ENCODE peak calls at places on chromosomes 16 and 17, in nine cellular contexts. D, V, Q, W, F, H, Y, B and U are unnamed samples.

GRCh38 chr16:53257001-53257400 is 177.3 kb upstream of the RBL2 start:
- DNase-seq in D (no peak), V (no peak), Q (peak; percentile 74), W (no peak), F (no peak), H (no peak), Y (peak; percentile 58), B (peak; percentile 10), U (peak; percentile 76)

GRCh38 chr17:76000016-76000754 is 470 bp upstream of the CDK3 start:
- DNase-seq in D (no peak), V (no peak), Q (peak; percentile 46), W (no peak), F (no peak), H (no peak), Y (peak; percentile 26), B (no peak), U (peak; percentile 40)

GRCh38 chr16:30354423-30355143 is 525 bp downstream of the CD2BP2 start:
- DNase-seq in D (no peak), V (peak; percentile 6), Q (no peak), W (no peak), F (no peak), H (no peak), Y (no peak), B (no peak), U (no peak)

GRCh38 chr16:726438-727290 is at the start of the genes CCDC78 and HAGHL:
- DNase-seq in D (peak; percentile 71), V (no peak), Q (no peak), W (peak; percentile 74), F (no peak), H (no peak), Y (no peak), B (no peak), U (peak; percentile 32)

GRCh38 chr17:7858487-7858832 is 657 bp downstream of the CYB5D1 start:
- DNase-seq in D (no peak), V (no peak), Q (peak; percentile 61), W (peak; percentile 86), F (no peak), H (peak; percentile 39), Y (no peak), B (no peak), U (peak; percentile 50)

GRCh38 chr17:42979511-42980273 is at the start of gene PTGES3L:
- DNase-seq in D (peak; percentile 45), V (no peak), Q (peak; percentile 45), W (no peak), F (no peak), H (no peak), Y (no peak), B (no peak), U (peak; percentile 49)

GRCh38 chr17:29582254-29582765 is 7.1 kb downstream of the GIT1 start:
- DNase-seq in D (no peak), V (no peak), Q (no peak), W (no peak), F (no peak), H (no peak), Y (no peak), B (no peak), U (no peak)

GRCh38 chr17:77110006-77110374 is 30.8 kb upstream of the SEC14L1 start:
- DNase-seq in D (no peak), V (no peak), Q (peak; percentile 90), W (no peak), F (no peak), H (no peak), Y (no peak), B (no peak), U (peak; percentile 97)

GRCh38 chr17:39628655-39629493 is 2.1 kb downstream of the PPP1R1B start:
- DNase-seq in D (no peak), V (no peak), Q (no peak), W (no peak), F (peak; percentile 54), H (no peak), Y (no peak), B (no peak), U (no peak)

GRCh38 chr16:1323296-1324239 is 9.9 kb upstream of the BAIAP3 start:
- DNase-seq in D (peak; percentile 77), V (no peak), Q (no peak), W (no peak), F (no peak), H (no peak), Y (no peak), B (no peak), U (no peak)

GRCh38 chr17:2157081-2157480 is 102.2 kb downstream of the HIC1 start:
- DNase-seq in D (no peak), V (no peak), Q (peak; percentile 93), W (peak; percentile 44), F (no peak), H (no peak), Y (no peak), B (no peak), U (peak; percentile 61)

GRCh38 chr17:21042434-21043295 is at the start of gene USP22:
- DNase-seq in D (no peak), V (no peak), Q (no peak), W (peak; percentile 99), F (no peak), H (no peak), Y (peak; percentile 71), B (no peak), U (no peak)

GRCh38 chr16:69145658-69146057 is 13.2 kb downstream of the UTP4 start:
- DNase-seq in D (no peak), V (no peak), Q (peak; percentile 41), W (peak; percentile 81), F (no peak), H (no peak), Y (no peak), B (no peak), U (peak; percentile 39)

GRCh38 chr17:67359960-67360817 is 6.2 kb downstream of the PSMD12 start:
- DNase-seq in D (no peak), V (no peak), Q (peak; percentile 38), W (no peak), F (no peak), H (no peak), Y (no peak), B (no peak), U (peak; percentile 42)

GRCh38 chr16:6616746-6617145 is 715.9 kb upstream of the RBFOX1 start:
- DNase-seq in D (no peak), V (no peak), Q (no peak), W (no peak), F (no peak), H (no peak), Y (no peak), B (no peak), U (no peak)

GRCh38 chr16:6615661-6616060 is 717.0 kb upstream of the RBFOX1 start:
- DNase-seq in D (no peak), V (no peak), Q (no peak), W (no peak), F (no peak), H (no peak), Y (no peak), B (no peak), U (no peak)

GRCh38 chr16:6611535-6611934 is 721.1 kb upstream of the RBFOX1 start:
- DNase-seq in D (no peak), V (no peak), Q (no peak), W (no peak), F (no peak), H (no peak), Y (no peak), B (no peak), U (no peak)
- TF ChIP-seq CTCF in D (no peak), V (no peak), Q (no peak), W (no peak), F (no peak), H (no peak), Y (no peak), B (no peak), U (no peak)

GRCh38 chr17:60090412-60090811 is 11.7 kb upstream of the HEATR6 start:
- DNase-seq in D (no peak), V (no peak), Q (no peak), W (no peak), F (no peak), H (no peak), Y (no peak), B (no peak), U (no peak)
- H3K4me3 ChIP-seq in D (no peak overlapping the region), V (no peak overlapping the region), Q (no peak overlapping the region), W (no peak overlapping the region), F (no peak overlapping the region), H (no peak overlapping the region), Y (no peak overlapping the region), B (no peak overlapping the region), U (no peak overlapping the region)

GRCh38 chr17:27593857-27594255 is 37.1 kb upstream of the LGALS9 start:
- DNase-seq in D (no peak), V (no peak), Q (no peak), W (no peak), F (no peak), H (no peak), Y (no peak), B (no peak), U (no peak)
- TF ChIP-seq CTCF in D (no peak), V (no peak), Q (no peak), W (no peak), F (no peak), H (no peak), Y (no peak), B (no peak), U (no peak)

GRCh38 chr16:19085679-19086200 is 18.3 kb downstream of the COQ7 start:
- DNase-seq in D (no peak), V (no peak), Q (peak; percentile 18), W (peak; percentile 58), F (no peak), H (no peak), Y (no peak), B (no peak), U (peak; percentile 33)
- H3K4me3 ChIP-seq in D (peak overlapping the region; percentile 64), V (peak overlapping the region; percentile 36), Q (no peak overlapping the region), W (no peak overlapping the region), F (no peak overlapping the region), H (no peak overlapping the region), Y (no peak overlapping the region), B (no peak overlapping the region), U (no peak overlapping the region)

GRCh38 chr16:67277999-67278772 is 1.1 kb upstream of the PLEKHG4 start:
- DNase-seq in D (no peak), V (no peak), Q (peak; percentile 76), W (peak; percentile 72), F (no peak), H (peak; percentile 45), Y (peak; percentile 76), B (peak; percentile 28), U (peak; percentile 75)
- TF ChIP-seq CTCF in D (no peak), V (no peak), Q (no peak), W (no peak), F (no peak), H (no peak), Y (no peak), B (no peak), U (no peak)